ENCODE peak calls at places on chromosomes 11 and 22, in nine cellular contexts. A is upper lobe of right lung, T is stomach, K is vagina, U is retinal pigment epithelial cell, H is kidney epithelial cell, W is epithelial cell of esophagus, L is fibroblast of pulmonary artery, C is cardiac muscle cell. Q is an unnamed sample.

GRCh38 chr11:3086114-3086513 is 28.9 kb upstream of the CARS1 start:
- DNase-seq in A (no peak), T (no peak), K (no peak), U (no peak), H (no peak), W (no peak), L (no peak), C (no peak), Q (no peak)

GRCh38 chr11:100639140-100639539 is 47.9 kb upstream of the ARHGAP42 start:
- DNase-seq in A (no peak), T (peak; percentile 31), K (no peak), U (peak; percentile 59), H (no peak), W (peak; percentile 88), L (peak; percentile 26), C (peak; percentile 37), Q (no peak)

GRCh38 chr11:47995318-47995717 is 15.0 kb downstream of the PTPRJ start:
- DNase-seq in A (no peak), T (no peak), K (no peak), U (no peak), H (no peak), W (no peak), L (no peak), C (no peak), Q (no peak)

GRCh38 chr11:63022422-63022821 is 6.8 kb upstream of the SLC22A8 start:
- DNase-seq in A (no peak), T (no peak), K (peak; percentile 91), U (no peak), H (no peak), W (no peak), L (no peak), C (no peak), Q (no peak)

GRCh38 chr11:32571039-32571438 is 12.6 kb upstream of the EIF3M start:
- DNase-seq in A (no peak), T (no peak), K (no peak), U (no peak), H (no peak), W (no peak), L (no peak), C (no peak), Q (no peak)

GRCh38 chr22:38756631-38757463 is 1.0 kb upstream of the SUN2 start:
- DNase-seq in A (peak; percentile 79), T (no peak), K (no peak), U (no peak), H (no peak), W (no peak), L (no peak), C (no peak), Q (no peak)

GRCh38 chr11:57649826-57650738 is at the start of gene YPEL4:
- DNase-seq in A (no peak), T (no peak), K (no peak), U (peak; percentile 50), H (no peak), W (peak; percentile 75), L (peak; percentile 85), C (peak; percentile 87), Q (no peak)

GRCh38 chr11:62791501-62792192 is at the start of gene TMEM223:
- DNase-seq in A (peak; percentile 95), T (peak; percentile 90), K (no peak), U (peak; percentile 25), H (no peak), W (peak; percentile 85), L (peak; percentile 73), C (peak; percentile 84), Q (no peak)

GRCh38 chr11:2314525-2315394 is 12.9 kb downstream of the TSPAN32 start:
- DNase-seq in A (peak; percentile 83), T (peak; percentile 86), K (no peak), U (peak; percentile 23), H (no peak), W (no peak), L (peak; percentile 96), C (peak; percentile 98), Q (no peak)

GRCh38 chr22:36395922-36396321 is 8.2 kb upstream of the MYH9 start:
- DNase-seq in A (no peak), T (no peak), K (no peak), U (no peak), H (no peak), W (peak; percentile 99), L (peak; percentile 75), C (peak; percentile 74), Q (no peak)

GRCh38 chr11:124194696-124195418 is 11.7 kb downstream of the OR10D3 start:
- DNase-seq in A (no peak), T (peak; percentile 39), K (no peak), U (peak; percentile 92), H (peak; percentile 14), W (peak; percentile 76), L (peak; percentile 81), C (peak; percentile 82), Q (no peak)

GRCh38 chr22:26656896-26657851 is at the start of gene MIAT:
- DNase-seq in A (peak; percentile 67), T (peak; percentile 40), K (no peak), U (no peak), H (no peak), W (peak; percentile 21), L (no peak), C (peak; percentile 10), Q (no peak)

GRCh38 chr22:46732041-46732379 is 6.0 kb downstream of the CERK start:
- DNase-seq in A (no peak), T (no peak), K (no peak), U (no peak), H (no peak), W (no peak), L (no peak), C (no peak), Q (no peak)

GRCh38 chr11:8685820-8686219 is 3.2 kb downstream of the RPL27A start:
- DNase-seq in A (no peak), T (no peak), K (no peak), U (no peak), H (no peak), W (no peak), L (no peak), C (no peak), Q (no peak)

GRCh38 chr11:67438121-67438902 is 830 bp upstream of the PTPRCAP start:
- DNase-seq in A (no peak), T (peak; percentile 54), K (no peak), U (no peak), H (no peak), W (no peak), L (no peak), C (no peak), Q (no peak)

GRCh38 chr22:46536559-46537220 is 730 bp downstream of the CELSR1 start:
- DNase-seq in A (no peak), T (no peak), K (no peak), U (no peak), H (no peak), W (peak; percentile 28), L (no peak), C (no peak), Q (no peak)

GRCh38 chr11:102384419-102385052 is 37.5 kb downstream of the BIRC2 start:
- DNase-seq in A (no peak), T (no peak), K (no peak), U (no peak), H (no peak), W (no peak), L (no peak), C (no peak), Q (no peak)

GRCh38 chr22:28977481-28977971 is 84.1 kb downstream of the C22orf31 start:
- DNase-seq in A (no peak), T (peak; percentile 31), K (no peak), U (no peak), H (no peak), W (no peak), L (peak; percentile 20), C (peak; percentile 26), Q (no peak)
- H3K4me3 ChIP-seq in A (peak overlapping the region; percentile 14), T (peak overlapping the region; percentile 13), K (no peak overlapping the region), U (peak overlapping the region; percentile 1), H (no peak overlapping the region), W (no peak overlapping the region), L (peak overlapping the region; percentile 34), C (no peak overlapping the region), Q (peak overlapping the region; percentile 32)

GRCh38 chr11:35418282-35418846 is 994 bp downstream of the SLC1A2 start:
- DNase-seq in A (peak; percentile 65), T (no peak), K (no peak), U (no peak), H (no peak), W (peak; percentile 13), L (no peak), C (no peak), Q (no peak)
- H3K4me3 ChIP-seq in A (peak overlapping the region; percentile 46), T (peak overlapping the region; percentile 69), K (peak overlapping the region; percentile 43), U (peak overlapping the region; percentile 40), H (no peak overlapping the region), W (no peak overlapping the region), L (no peak overlapping the region), C (peak overlapping the region; percentile 50), Q (peak overlapping the region; percentile 54)

DNA sequence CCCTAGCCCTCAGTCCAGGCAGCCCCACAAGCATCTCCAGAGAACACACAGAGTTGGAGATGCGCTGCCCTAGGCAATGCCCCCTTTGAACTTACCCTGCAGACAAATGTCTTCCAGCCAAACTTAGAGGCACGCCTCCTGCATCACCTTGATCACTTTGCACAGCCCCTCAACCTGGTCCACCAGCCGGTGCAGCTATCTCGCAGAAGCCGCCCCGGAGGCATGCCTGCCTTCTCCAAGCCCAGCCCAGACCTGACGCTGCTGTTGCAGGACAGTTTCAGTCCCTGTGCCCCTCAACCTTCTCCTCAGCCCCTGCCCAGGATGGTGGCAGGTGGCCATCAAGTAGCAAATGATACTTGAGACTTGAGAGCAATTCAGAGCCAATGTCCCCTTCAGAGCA is 16.7 kb upstream of the POU2AF1 start:
- DNase-seq in A (no peak), T (no peak), K (no peak), U (no peak), H (no peak), W (no peak), L (no peak), C (no peak), Q (no peak)
- H3K4me3 ChIP-seq in A (no peak overlapping the region), T (no peak overlapping the region), K (no peak overlapping the region), U (no peak overlapping the region), H (no peak overlapping the region), W (no peak overlapping the region), L (no peak overlapping the region), C (no peak overlapping the region), Q (no peak overlapping the region)

DNA sequence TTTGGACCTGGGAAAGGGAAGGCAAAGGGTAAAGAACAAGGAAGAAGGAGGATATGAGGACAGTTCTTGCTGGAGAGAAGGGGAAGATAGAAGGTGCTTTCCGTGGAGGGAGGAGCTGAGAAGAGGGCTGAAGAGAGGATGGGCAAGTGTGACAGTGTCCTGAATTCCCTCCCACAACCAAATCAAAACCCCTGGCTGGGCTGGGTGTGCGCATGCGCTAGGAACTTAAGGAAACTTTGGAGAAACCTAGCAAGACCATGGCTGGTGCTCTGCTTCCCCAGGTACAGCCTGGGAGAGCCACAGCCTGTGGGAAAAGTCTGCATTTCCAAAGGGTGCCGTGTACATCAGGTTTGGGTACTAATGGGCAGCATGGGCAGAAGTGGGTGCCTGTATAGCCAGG is 29.0 kb upstream of the FJX1 start:
- DNase-seq in A (no peak), T (no peak), K (no peak), U (no peak), H (no peak), W (no peak), L (no peak), C (no peak), Q (no peak)
- H3K4me3 ChIP-seq in A (no peak overlapping the region), T (no peak overlapping the region), K (no peak overlapping the region), U (no peak overlapping the region), H (no peak overlapping the region), W (no peak overlapping the region), L (no peak overlapping the region), C (no peak overlapping the region), Q (no peak overlapping the region)

Q was measured in AG04449.